ENCODE peak calls at places on chromosome 12, in seven cellular contexts. One of them, this sample, is unnamed.

GRCh38 chr12:109357032-109357431 is 9.3 kb downstream of the MYO1H start:
- DNase-seq in foreskin keratinocyte: no peak
- DNase-seq in fibroblast of lung: no peak
- DNase-seq in brain microvascular endothelial cell: no peak
- DNase-seq in RWPE1: no peak
- DNase-seq in nephron progenitor cell: no peak
- DNase-seq in foreskin fibroblast: no peak
- DNase-seq in this sample: no peak

GRCh38 chr12:114921796-114922195 is 237.8 kb upstream of the TBX3 start:
- DNase-seq in RWPE1: no peak
- DNase-seq in fibroblast of lung: no peak
- DNase-seq in brain microvascular endothelial cell: no peak
- DNase-seq in foreskin keratinocyte: no peak
- DNase-seq in nephron progenitor cell: no peak
- DNase-seq in foreskin fibroblast: peak
- DNase-seq in this sample: no peak

GRCh38 chr12:71439362-71439612 is 311 bp upstream of the LGR5 start:
- DNase-seq in fibroblast of lung: peak
- DNase-seq in RWPE1: no peak
- DNase-seq in nephron progenitor cell: no peak
- DNase-seq in foreskin fibroblast: no peak
- DNase-seq in brain microvascular endothelial cell: no peak
- DNase-seq in foreskin keratinocyte: peak
- DNase-seq in this sample: no peak

GRCh38 chr12:88579941-88580871 is at the start of gene KITLG:
- DNase-seq in brain microvascular endothelial cell: peak
- DNase-seq in fibroblast of lung: peak
- DNase-seq in RWPE1: peak
- DNase-seq in nephron progenitor cell: peak
- DNase-seq in foreskin keratinocyte: peak
- DNase-seq in foreskin fibroblast: peak
- DNase-seq in this sample: no peak

GRCh38 chr12:106841471-106842302 is 67.2 kb downstream of the RIC8B start:
- DNase-seq in nephron progenitor cell: peak
- DNase-seq in brain microvascular endothelial cell: peak
- DNase-seq in foreskin fibroblast: no peak
- DNase-seq in RWPE1: peak
- DNase-seq in foreskin keratinocyte: peak
- DNase-seq in fibroblast of lung: peak
- DNase-seq in this sample: no peak

GRCh38 chr12:10457760-10458159 is 4.6 kb upstream of the KLRC1 start:
- DNase-seq in foreskin keratinocyte: no peak
- DNase-seq in foreskin fibroblast: no peak
- DNase-seq in brain microvascular endothelial cell: no peak
- DNase-seq in nephron progenitor cell: no peak
- DNase-seq in fibroblast of lung: no peak
- DNase-seq in RWPE1: no peak
- DNase-seq in this sample: no peak

GRCh38 chr12:124392271-124392990 is 97.5 kb downstream of the RFLNA start:
- DNase-seq in foreskin fibroblast: no peak
- DNase-seq in foreskin keratinocyte: no peak
- DNase-seq in nephron progenitor cell: peak
- DNase-seq in fibroblast of lung: peak
- DNase-seq in brain microvascular endothelial cell: peak
- DNase-seq in RWPE1: no peak
- DNase-seq in this sample: no peak

GRCh38 chr12:23128462-23128861 is 503.5 kb downstream of the ETNK1 start:
- DNase-seq in foreskin fibroblast: no peak
- DNase-seq in brain microvascular endothelial cell: no peak
- DNase-seq in RWPE1: no peak
- DNase-seq in foreskin keratinocyte: no peak
- DNase-seq in fibroblast of lung: no peak
- DNase-seq in nephron progenitor cell: no peak
- DNase-seq in this sample: no peak

GRCh38 chr12:81329088-81329487 is 251.2 kb downstream of the ACSS3 start:
- DNase-seq in brain microvascular endothelial cell: no peak
- DNase-seq in fibroblast of lung: peak
- DNase-seq in foreskin keratinocyte: peak
- DNase-seq in RWPE1: no peak
- DNase-seq in nephron progenitor cell: peak
- DNase-seq in foreskin fibroblast: no peak
- DNase-seq in this sample: no peak

GRCh38 chr12:88242161-88242925 is 100.2 kb downstream of the TMTC3 start:
- DNase-seq in brain microvascular endothelial cell: peak
- DNase-seq in foreskin fibroblast: peak
- DNase-seq in RWPE1: peak
- DNase-seq in foreskin keratinocyte: peak
- DNase-seq in nephron progenitor cell: no peak
- DNase-seq in fibroblast of lung: peak
- DNase-seq in this sample: peak

GRCh38 chr12:125140239-125140917 is 75.1 kb downstream of the AACS start:
- DNase-seq in fibroblast of lung: no peak
- DNase-seq in foreskin keratinocyte: peak
- DNase-seq in nephron progenitor cell: no peak
- DNase-seq in RWPE1: no peak
- DNase-seq in brain microvascular endothelial cell: no peak
- DNase-seq in foreskin fibroblast: no peak
- DNase-seq in this sample: peak

GRCh38 chr12:89156862-89157262 is 195.4 kb downstream of the DUSP6 start:
- DNase-seq in foreskin fibroblast: peak
- DNase-seq in foreskin keratinocyte: no peak
- DNase-seq in RWPE1: no peak
- DNase-seq in fibroblast of lung: no peak
- DNase-seq in brain microvascular endothelial cell: no peak
- DNase-seq in nephron progenitor cell: no peak
- DNase-seq in this sample: no peak

GRCh38 chr12:62767506-62767905 is 167.4 kb downstream of the PPM1H start:
- DNase-seq in nephron progenitor cell: no peak
- DNase-seq in foreskin keratinocyte: peak
- DNase-seq in RWPE1: peak
- DNase-seq in foreskin fibroblast: no peak
- DNase-seq in brain microvascular endothelial cell: peak
- DNase-seq in fibroblast of lung: no peak
- DNase-seq in this sample: no peak

GRCh38 chr12:115824936-115825602 is 452.4 kb downstream of the MED13L start:
- DNase-seq in nephron progenitor cell: no peak
- DNase-seq in brain microvascular endothelial cell: no peak
- DNase-seq in foreskin keratinocyte: no peak
- DNase-seq in RWPE1: no peak
- DNase-seq in fibroblast of lung: no peak
- DNase-seq in foreskin fibroblast: no peak
- DNase-seq in this sample: no peak

GRCh38 chr12:103326190-103326589 is 169.6 kb downstream of the C12orf42 start:
- DNase-seq in foreskin fibroblast: no peak
- DNase-seq in fibroblast of lung: no peak
- DNase-seq in nephron progenitor cell: peak
- DNase-seq in RWPE1: peak
- DNase-seq in brain microvascular endothelial cell: no peak
- DNase-seq in foreskin keratinocyte: peak
- DNase-seq in this sample: no peak

GRCh38 chr12:46486588-46486987 is 114.0 kb upstream of the SLC38A2 start:
- DNase-seq in foreskin keratinocyte: no peak
- DNase-seq in foreskin fibroblast: no peak
- DNase-seq in brain microvascular endothelial cell: no peak
- DNase-seq in nephron progenitor cell: no peak
- DNase-seq in RWPE1: no peak
- DNase-seq in fibroblast of lung: no peak
- DNase-seq in this sample: no peak
- TF ChIP-seq CTCF in foreskin keratinocyte: no peak
- TF ChIP-seq CTCF in foreskin fibroblast: no peak
- TF ChIP-seq CTCF in brain microvascular endothelial cell: no peak
- TF ChIP-seq CTCF in nephron progenitor cell: no peak
- TF ChIP-seq CTCF in RWPE1: no peak
- TF ChIP-seq CTCF in fibroblast of lung: no peak
- TF ChIP-seq CTCF in this sample: no peak

GRCh38 chr12:12890492-12890814 is 909 bp upstream of the GPRC5A start:
- DNase-seq in foreskin keratinocyte: no peak
- DNase-seq in nephron progenitor cell: no peak
- DNase-seq in foreskin fibroblast: no peak
- DNase-seq in brain microvascular endothelial cell: no peak
- DNase-seq in fibroblast of lung: peak
- DNase-seq in RWPE1: no peak
- DNase-seq in this sample: no peak

GRCh38 chr12:12892670-12893290 is 1.4 kb downstream of the GPRC5A start:
- DNase-seq in fibroblast of lung: no peak
- DNase-seq in foreskin keratinocyte: no peak
- DNase-seq in RWPE1: no peak
- DNase-seq in nephron progenitor cell: no peak
- DNase-seq in brain microvascular endothelial cell: no peak
- DNase-seq in foreskin fibroblast: no peak
- DNase-seq in this sample: no peak

GRCh38 chr12:12889701-12890100 is 1.7 kb upstream of the GPRC5A start:
- DNase-seq in fibroblast of lung: no peak
- DNase-seq in foreskin keratinocyte: no peak
- DNase-seq in foreskin fibroblast: no peak
- DNase-seq in brain microvascular endothelial cell: no peak
- DNase-seq in nephron progenitor cell: no peak
- DNase-seq in RWPE1: no peak
- DNase-seq in this sample: no peak

GRCh38 chr12:12891646-12892355 is 439 bp downstream of the GPRC5A start:
- DNase-seq in foreskin fibroblast: no peak
- DNase-seq in nephron progenitor cell: no peak
- DNase-seq in foreskin keratinocyte: no peak
- DNase-seq in fibroblast of lung: no peak
- DNase-seq in RWPE1: no peak
- DNase-seq in brain microvascular endothelial cell: no peak
- DNase-seq in this sample: no peak

DNA sequence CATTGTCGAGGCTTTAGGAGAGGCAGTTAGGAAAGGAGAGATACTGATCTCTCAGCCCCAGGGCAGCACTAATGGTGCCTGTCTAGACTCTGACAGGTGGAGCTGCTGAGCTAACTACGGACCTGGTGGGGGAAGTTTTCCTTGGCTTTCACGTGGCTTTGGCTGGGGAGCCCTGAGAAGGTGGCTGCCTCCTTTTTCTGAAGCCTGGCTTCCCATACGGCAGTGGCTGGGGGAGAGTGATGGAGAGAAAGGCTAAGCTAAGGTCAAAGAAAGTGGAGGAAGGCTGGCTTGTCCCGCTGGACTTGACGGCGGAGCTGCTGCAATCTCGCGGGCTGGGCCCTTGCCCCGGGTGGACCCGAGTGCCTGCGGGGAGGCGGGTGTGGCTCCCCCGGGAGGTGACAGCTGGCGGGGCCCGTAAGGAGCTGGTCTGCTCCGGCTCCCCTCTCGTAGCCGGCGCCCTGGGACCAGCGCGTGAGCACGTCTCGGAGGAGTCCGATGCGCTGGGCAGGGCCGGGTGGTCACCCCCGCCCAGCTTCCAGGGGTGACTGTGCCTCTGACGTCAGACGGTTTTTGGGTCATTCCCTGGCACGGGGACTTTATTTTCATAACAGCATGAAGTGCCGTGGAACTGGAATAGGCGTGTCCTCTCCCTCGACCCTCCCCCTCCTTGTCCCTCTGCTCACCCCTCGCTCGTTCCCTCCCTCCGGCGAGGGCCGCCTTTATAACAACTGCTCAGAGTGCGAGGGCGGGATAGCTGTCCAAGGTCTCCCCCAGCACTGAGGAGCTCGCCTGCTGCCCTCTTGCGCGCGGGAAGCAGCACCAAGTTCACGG is at the start of gene GPRC5A:
- DNase-seq in foreskin fibroblast: peak
- DNase-seq in foreskin keratinocyte: peak
- DNase-seq in nephron progenitor cell: peak
- DNase-seq in fibroblast of lung: peak
- DNase-seq in RWPE1: peak
- DNase-seq in brain microvascular endothelial cell: peak
- DNase-seq in this sample: peak
- TF ChIP-seq CTCF in foreskin fibroblast: peak
- TF ChIP-seq CTCF in foreskin keratinocyte: peak
- TF ChIP-seq CTCF in nephron progenitor cell: no peak
- TF ChIP-seq CTCF in fibroblast of lung: peak
- TF ChIP-seq CTCF in RWPE1: peak
- TF ChIP-seq CTCF in brain microvascular endothelial cell: peak
- TF ChIP-seq CTCF in this sample: peak

DNA sequence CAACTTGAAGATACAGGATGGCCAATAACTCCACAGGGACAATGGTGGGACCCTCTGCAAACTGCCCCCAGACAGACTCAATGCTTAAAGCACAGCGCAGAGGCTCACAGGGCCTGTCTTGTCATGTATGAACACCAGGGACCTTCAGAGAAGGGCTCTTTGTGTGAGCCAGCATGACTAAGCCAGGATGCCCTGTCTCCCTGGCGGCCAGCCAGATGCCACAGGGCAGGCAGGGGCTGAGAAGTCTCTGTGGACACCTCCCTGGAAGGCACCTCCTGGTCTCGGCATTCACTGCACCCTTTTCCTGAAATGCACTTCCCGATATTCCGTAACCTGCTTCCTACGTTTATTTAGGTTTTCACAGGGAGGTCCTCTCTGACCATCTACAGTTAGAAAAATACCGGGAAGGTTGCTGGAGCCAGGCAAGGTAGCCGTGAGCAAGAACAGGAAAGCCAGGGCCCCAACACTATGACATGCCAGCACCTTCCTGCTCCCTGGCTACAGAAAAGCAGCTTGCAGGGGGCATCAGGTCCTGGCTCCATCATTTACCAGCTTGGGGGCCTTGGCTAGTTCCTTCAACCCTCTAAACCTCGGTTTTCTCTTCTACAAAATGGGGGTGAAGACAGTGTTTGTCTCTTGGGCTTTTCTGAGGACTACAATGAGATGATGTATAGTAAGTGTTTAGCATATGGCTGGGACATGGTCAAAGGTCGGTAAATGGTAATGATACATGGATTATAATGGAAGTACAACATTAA is 65.0 kb downstream of the PITPNM2 start:
- DNase-seq in RWPE1: peak
- DNase-seq in brain microvascular endothelial cell: no peak
- DNase-seq in nephron progenitor cell: no peak
- DNase-seq in fibroblast of lung: no peak
- DNase-seq in foreskin fibroblast: peak
- DNase-seq in foreskin keratinocyte: peak
- DNase-seq in this sample: peak
- TF ChIP-seq CTCF in RWPE1: no peak
- TF ChIP-seq CTCF in brain microvascular endothelial cell: no peak
- TF ChIP-seq CTCF in nephron progenitor cell: no peak
- TF ChIP-seq CTCF in fibroblast of lung: no peak
- TF ChIP-seq CTCF in foreskin fibroblast: no peak
- TF ChIP-seq CTCF in foreskin keratinocyte: peak
- TF ChIP-seq CTCF in this sample: peak

GRCh38 chr12:122884091-122884826 is 11.7 kb downstream of the VPS37B start:
- DNase-seq in brain microvascular endothelial cell: no peak
- DNase-seq in foreskin keratinocyte: no peak
- DNase-seq in nephron progenitor cell: no peak
- DNase-seq in foreskin fibroblast: no peak
- DNase-seq in fibroblast of lung: no peak
- DNase-seq in RWPE1: no peak
- DNase-seq in this sample: no peak

GRCh38 chr12:122882908-122883563 is 12.9 kb downstream of the VPS37B start:
- DNase-seq in RWPE1: no peak
- DNase-seq in brain microvascular endothelial cell: no peak
- DNase-seq in fibroblast of lung: no peak
- DNase-seq in foreskin keratinocyte: no peak
- DNase-seq in foreskin fibroblast: no peak
- DNase-seq in nephron progenitor cell: no peak
- DNase-seq in this sample: no peak

GRCh38 chr12:122878780-122879612 is 16.9 kb downstream of the VPS37B start:
- DNase-seq in brain microvascular endothelial cell: no peak
- DNase-seq in RWPE1: no peak
- DNase-seq in nephron progenitor cell: no peak
- DNase-seq in fibroblast of lung: no peak
- DNase-seq in foreskin fibroblast: no peak
- DNase-seq in foreskin keratinocyte: no peak
- DNase-seq in this sample: no peak

GRCh38 chr12:122880155-122880605 is 15.7 kb downstream of the VPS37B start:
- DNase-seq in foreskin fibroblast: no peak
- DNase-seq in fibroblast of lung: peak
- DNase-seq in RWPE1: no peak
- DNase-seq in foreskin keratinocyte: no peak
- DNase-seq in brain microvascular endothelial cell: no peak
- DNase-seq in nephron progenitor cell: no peak
- DNase-seq in this sample: no peak

GRCh38 chr12:122880668-122881067 is 15.3 kb downstream of the VPS37B start:
- DNase-seq in fibroblast of lung: peak
- DNase-seq in foreskin fibroblast: peak
- DNase-seq in RWPE1: no peak
- DNase-seq in brain microvascular endothelial cell: no peak
- DNase-seq in nephron progenitor cell: peak
- DNase-seq in foreskin keratinocyte: no peak
- DNase-seq in this sample: peak
- TF ChIP-seq CTCF in fibroblast of lung: peak
- TF ChIP-seq CTCF in foreskin fibroblast: peak
- TF ChIP-seq CTCF in RWPE1: no peak
- TF ChIP-seq CTCF in brain microvascular endothelial cell: peak
- TF ChIP-seq CTCF in nephron progenitor cell: peak
- TF ChIP-seq CTCF in foreskin keratinocyte: peak
- TF ChIP-seq CTCF in this sample: peak

This sample was measured in kidney epithelial cell.